ENCODE peak calls at places on chromosomes 5 and 9, in five cellular contexts. E is heart left ventricle, F is B cell, K is GM13977, B is Calu3. W is an unnamed sample.

GRCh38 chr9:84705128-84705527 is 35.6 kb downstream of the NTRK2 start:
- DNase-seq in E (no peak), F (no peak), K (no peak), B (no peak), W (no peak)

GRCh38 chr5:31047621-31048020 is 145.9 kb upstream of the CDH6 start:
- DNase-seq in E (no peak), F (no peak), K (no peak), B (no peak), W (no peak)

GRCh38 chr9:18747590-18747989 is 273.6 kb downstream of the ADAMTSL1 start:
- DNase-seq in E (no peak), F (no peak), K (no peak), B (no peak), W (no peak)

GRCh38 chr9:4555251-4555650 is 65.0 kb downstream of the SLC1A1 start:
- DNase-seq in E (peak), F (no peak), K (no peak), B (no peak), W (no peak)

GRCh38 chr9:136921718-136922117 is 22.8 kb downstream of the FBXW5 start:
- DNase-seq in E (peak), F (no peak), K (no peak), B (no peak), W (no peak)

GRCh38 chr5:164980480-164980879 is 1475.1 kb downstream of the MAT2B start:
- DNase-seq in E (no peak), F (no peak), K (no peak), B (no peak), W (no peak)

GRCh38 chr9:126804198-126804695 is 593 bp upstream of the ZBTB43 start:
- DNase-seq in E (no peak), F (no peak), K (no peak), B (no peak), W (no peak)

GRCh38 chr5:159787837-159788236 is 128.4 kb upstream of the ADRA1B start:
- DNase-seq in E (no peak), F (no peak), K (no peak), B (no peak), W (no peak)

GRCh38 chr5:147391781-147392180 is 118.1 kb downstream of the DPYSL3 start:
- DNase-seq in E (peak), F (no peak), K (peak), B (peak), W (peak)

GRCh38 chr5:24351285-24351684 is 293.5 kb downstream of the CDH10 start:
- DNase-seq in E (no peak), F (no peak), K (no peak), B (no peak), W (no peak)

DNA sequence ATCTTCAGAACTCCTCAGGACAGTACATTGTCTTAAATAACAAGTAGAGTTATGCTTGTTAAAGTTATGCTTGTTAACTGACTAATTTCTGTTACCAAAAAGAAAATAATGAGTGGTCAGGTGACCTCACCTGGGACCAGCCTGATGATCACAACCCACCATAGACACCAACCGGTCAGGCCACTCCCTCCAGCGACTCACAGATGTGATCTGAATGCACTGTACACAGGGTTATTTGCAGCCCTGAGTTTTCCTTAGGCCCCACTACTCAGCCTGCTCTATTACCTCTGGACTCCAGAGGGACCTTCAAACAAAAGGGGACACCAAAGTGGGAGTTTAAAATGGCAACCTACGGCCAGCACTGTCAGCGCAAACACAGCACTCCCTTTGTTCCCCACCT is 55.3 kb downstream of the ARSB start:
- DNase-seq in E (no peak), F (no peak), K (no peak), B (no peak), W (no peak)
- TF ChIP-seq CTCF in E (no peak), F (no peak), K (no peak), B (no peak), W (no peak)

GRCh38 chr9:77866882-77867281 is 164.7 kb downstream of the GNAQ start:
- DNase-seq in E (no peak), F (no peak), K (no peak), B (no peak), W (no peak)

GRCh38 chr9:77865385-77865784 is 166.2 kb downstream of the GNAQ start:
- DNase-seq in E (no peak), F (no peak), K (no peak), B (peak), W (no peak)

GRCh38 chr9:77864096-77864889 is 167.3 kb downstream of the GNAQ start:
- DNase-seq in E (no peak), F (no peak), K (peak), B (no peak), W (no peak)
- TF ChIP-seq CTCF in E (peak), F (no peak), K (no peak), B (no peak), W (no peak)

GRCh38 chr5:2039180-2039531 is 156.4 kb upstream of the IRX4 start:
- DNase-seq in E (no peak), F (no peak), K (no peak), B (no peak), W (no peak)
- TF ChIP-seq CTCF in E (no peak), F (no peak), K (no peak), B (no peak), W (no peak)

GRCh38 chr5:150661821-150662596 is 958 bp downstream of the MYOZ3 start:
- DNase-seq in E (no peak), F (no peak), K (no peak), B (no peak), W (no peak)
- TF ChIP-seq CTCF in E (no peak), F (no peak), K (no peak), B (no peak), W (no peak)

DNA sequence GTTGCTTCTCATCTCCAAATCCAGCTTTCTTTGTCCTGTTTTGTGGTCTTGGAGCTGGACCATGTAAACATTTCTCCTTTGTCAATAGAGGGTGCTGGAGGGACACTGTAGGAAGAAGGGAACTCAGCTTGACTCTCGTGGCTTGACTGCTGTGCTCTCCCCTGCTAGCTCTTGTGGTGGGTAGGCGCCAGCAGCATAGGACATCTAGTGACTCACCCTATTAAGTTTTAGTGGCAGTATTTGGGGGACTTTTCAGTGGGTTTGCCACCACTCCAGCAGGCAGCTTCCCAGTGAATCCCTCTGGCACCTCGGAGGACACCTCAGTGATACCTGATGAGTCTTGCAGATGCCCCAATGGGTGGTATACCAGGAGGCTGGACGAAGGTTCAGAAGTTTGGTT is 97.8 kb downstream of the TSSK1B start:
- DNase-seq in E (peak), F (no peak), K (no peak), B (peak), W (no peak)
- TF ChIP-seq CTCF in E (peak), F (no peak), K (peak), B (peak), W (peak)

DNA sequence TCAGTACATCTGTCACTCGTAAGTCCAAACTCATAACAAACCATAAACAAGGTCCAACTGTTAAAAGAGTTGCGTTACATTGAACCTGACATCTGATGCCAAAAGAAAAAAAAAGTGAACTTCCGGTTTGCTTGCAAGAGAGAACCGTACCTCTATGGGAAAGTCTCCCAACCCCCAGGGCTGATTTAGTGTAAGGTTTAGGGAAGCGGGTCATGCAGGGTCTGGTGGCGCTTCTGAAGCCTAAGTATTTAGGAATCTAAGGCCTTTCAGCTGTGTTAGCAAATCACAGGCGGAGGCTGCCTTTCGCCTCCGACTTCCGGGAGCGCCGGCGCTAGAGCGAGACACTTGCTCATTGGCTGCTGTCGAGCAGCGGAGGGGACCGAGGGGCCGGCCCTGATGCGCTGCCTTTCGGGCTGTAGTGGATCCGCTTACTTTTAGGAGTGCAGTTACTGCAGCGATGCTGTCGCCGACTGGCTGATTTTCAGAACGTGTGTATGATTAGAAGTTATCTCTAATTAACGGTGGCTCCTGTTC is 12.0 kb upstream of the GNPDA1 start:
- DNase-seq in E (peak), F (peak), K (peak), B (peak), W (no peak)
- TF ChIP-seq CTCF in E (no peak), F (no peak), K (no peak), B (no peak), W (no peak)

GRCh38 chr5:94111209-94112004 is 370.0 kb upstream of the POU5F2 start:
- DNase-seq in E (peak), F (peak), K (peak), B (peak), W (peak)
- TF ChIP-seq CTCF in E (no peak), F (no peak), K (no peak), B (no peak), W (peak)